ENCODE peak calls at places on chromosome 15, in six cellular contexts. S, B, J, W, U and R are unnamed samples.

GRCh38 chr15:39598186-39598850 is 17.4 kb downstream of the THBS1 start:
- DNase-seq in S (peak), B (no peak), J (no peak), W (no peak), U (no peak), R (no peak)

GRCh38 chr15:78415284-78415683 is 22.7 kb upstream of the IREB2 start:
- DNase-seq in S (peak), B (no peak), J (no peak), W (peak), U (peak), R (no peak)

GRCh38 chr15:88623061-88623460 is 1.9 kb downstream of the AEN start:
- DNase-seq in S (peak), B (no peak), J (no peak), W (no peak), U (peak), R (no peak)

GRCh38 chr15:77921664-77922063 is 155.8 kb downstream of the TBC1D2B start:
- DNase-seq in S (no peak), B (no peak), J (no peak), W (no peak), U (no peak), R (no peak)

GRCh38 chr15:25674948-25675347 is 188.2 kb downstream of the ATP10A start:
- DNase-seq in S (no peak), B (peak), J (peak), W (no peak), U (no peak), R (no peak)

GRCh38 chr15:54029076-54029475 is 50.8 kb downstream of the UNC13C start:
- DNase-seq in S (no peak), B (no peak), J (no peak), W (no peak), U (no peak), R (no peak)

GRCh38 chr15:28022181-28022580 is 76.9 kb downstream of the OCA2 start:
- DNase-seq in S (no peak), B (no peak), J (no peak), W (no peak), U (no peak), R (no peak)

GRCh38 chr15:42090781-42091180 is 3.6 kb downstream of the PLA2G4D start:
- DNase-seq in S (no peak), B (no peak), J (no peak), W (no peak), U (no peak), R (no peak)

GRCh38 chr15:93018574-93018973 is 70.4 kb downstream of the RGMA start:
- DNase-seq in S (no peak), B (peak), J (no peak), W (no peak), U (peak), R (no peak)
- TF ChIP-seq CTCF in S (peak), B (no peak), J (peak), W (no peak), U (peak), R (no peak)

DNA sequence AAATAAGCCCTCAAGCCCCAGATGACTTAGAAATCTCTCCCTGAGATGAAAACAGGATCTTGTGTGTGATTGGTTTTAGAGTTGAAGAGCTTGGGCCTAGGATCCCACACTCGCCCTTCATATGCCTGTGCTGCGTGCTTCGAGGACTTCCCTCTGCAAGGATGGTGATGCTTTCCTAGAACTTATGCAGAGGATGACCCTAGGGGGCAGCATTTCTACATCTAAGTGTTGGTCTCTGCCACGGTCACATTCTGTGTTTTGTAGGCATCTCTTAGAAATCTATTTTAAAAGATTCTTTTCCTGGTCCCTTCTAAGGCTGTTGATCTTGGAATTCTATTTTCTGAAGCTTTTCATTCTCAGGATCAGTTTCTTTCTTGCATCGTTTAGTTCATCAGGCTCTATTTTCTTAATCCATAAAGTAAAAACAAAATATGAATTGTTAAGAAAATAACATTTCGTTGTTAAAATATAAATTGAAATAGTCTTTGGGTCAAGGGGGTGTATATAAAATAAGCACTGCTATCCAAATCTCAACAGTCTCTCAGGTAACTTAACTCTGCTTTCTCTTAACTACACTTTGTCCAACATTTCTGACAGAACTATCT is 45.7 kb downstream of the WDR76 start:
- DNase-seq in S (peak), B (peak), J (no peak), W (peak), U (peak), R (no peak)
- TF ChIP-seq CTCF in S (peak), B (peak), J (peak), W (peak), U (peak), R (peak)

DNA sequence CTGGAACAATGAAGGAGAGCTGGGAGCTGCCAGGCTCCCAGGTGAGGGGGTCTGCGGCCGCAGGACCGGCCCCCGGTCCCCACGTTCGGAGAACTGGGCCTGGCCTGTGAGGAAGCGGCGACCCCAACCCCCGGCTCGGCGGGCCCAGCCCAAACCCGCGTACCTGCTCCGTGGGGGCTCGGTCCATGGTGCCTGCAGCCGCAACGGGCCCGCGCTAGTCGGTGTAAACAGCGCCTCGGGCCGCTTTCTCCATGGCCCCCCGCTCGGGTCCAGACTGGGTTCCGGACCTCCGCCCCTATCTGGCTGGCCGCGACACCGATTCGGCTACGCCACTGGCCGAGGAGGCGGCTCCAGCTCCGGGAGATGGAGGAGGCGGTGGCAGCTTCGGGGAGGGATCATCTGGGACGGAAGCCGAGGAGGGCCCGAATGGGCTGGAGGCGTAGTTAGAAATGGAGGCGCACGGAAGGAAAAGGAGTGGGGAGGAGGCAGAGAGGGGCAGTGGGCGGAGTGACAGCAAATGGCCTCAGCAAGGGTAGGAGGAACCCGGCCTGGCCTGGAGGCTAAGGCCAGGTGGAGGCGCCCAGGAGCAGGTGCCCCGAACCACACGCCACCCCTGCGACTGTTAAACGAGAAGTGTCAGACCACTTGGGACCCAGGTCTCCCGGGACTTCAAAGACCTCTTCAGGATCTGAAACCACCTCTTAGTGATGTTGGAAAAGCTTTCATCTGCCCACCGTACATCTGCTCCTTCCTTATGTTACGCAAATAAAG is at the start of gene SECISBP2L:
- DNase-seq in S (peak), B (peak), J (peak), W (peak), U (peak), R (peak)
- TF ChIP-seq CTCF in S (peak), B (peak), J (peak), W (peak), U (peak), R (peak)

GRCh38 chr15:45703670-45704328 is 69.0 kb downstream of the SQOR start:
- DNase-seq in S (no peak), B (no peak), J (no peak), W (no peak), U (no peak), R (no peak)
- TF ChIP-seq CTCF in S (peak), B (no peak), J (no peak), W (peak), U (no peak), R (no peak)

DNA sequence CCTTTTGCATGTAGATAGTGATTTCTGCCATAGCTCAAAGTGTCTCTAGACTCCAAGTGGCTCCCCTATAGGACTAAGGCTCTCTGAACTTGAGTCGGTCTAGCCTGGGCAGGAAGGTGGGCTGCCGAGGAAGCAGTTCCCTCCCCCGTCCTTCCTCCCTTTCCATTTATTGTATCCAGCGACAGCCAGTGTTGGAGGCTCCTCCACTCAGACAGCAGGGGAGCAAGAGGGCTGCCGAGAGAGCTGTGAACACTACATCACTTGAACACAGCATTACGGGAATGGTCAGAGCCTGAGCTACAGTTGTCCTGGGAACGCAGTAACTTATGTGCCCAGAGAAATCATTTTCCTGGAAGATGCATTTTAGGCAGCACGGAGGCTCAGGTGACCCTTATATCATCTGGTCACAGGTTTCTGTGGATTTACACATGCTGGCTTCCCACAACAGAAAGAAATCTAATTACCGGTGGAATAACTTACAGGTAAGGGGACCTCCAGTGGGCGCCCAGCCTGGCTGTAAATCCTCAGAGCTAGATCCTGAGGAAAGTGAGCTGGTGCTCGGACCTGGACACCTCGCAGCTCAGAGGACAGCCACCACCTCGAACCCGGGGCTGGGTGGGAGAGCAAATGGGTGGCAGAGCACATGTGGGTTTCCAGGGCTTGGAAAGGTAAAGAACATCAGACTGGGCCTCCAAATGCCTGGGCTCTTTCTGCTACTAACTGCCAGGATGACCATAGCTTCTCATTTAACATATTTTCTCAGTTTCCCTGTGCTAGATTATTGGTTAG is 197.1 kb downstream of the UACA start:
- DNase-seq in S (peak), B (no peak), J (no peak), W (no peak), U (no peak), R (no peak)
- TF ChIP-seq CTCF in S (peak), B (no peak), J (no peak), W (no peak), U (no peak), R (no peak)

GRCh38 chr15:98901438-98901837 is 106.2 kb downstream of the PGPEP1L start:
- DNase-seq in S (no peak), B (no peak), J (no peak), W (no peak), U (no peak), R (no peak)

GRCh38 chr15:98905981-98906711 is 101.4 kb downstream of the PGPEP1L start:
- DNase-seq in S (no peak), B (no peak), J (no peak), W (no peak), U (no peak), R (no peak)

GRCh38 chr15:98903377-98904018 is 104.1 kb downstream of the PGPEP1L start:
- DNase-seq in S (peak), B (no peak), J (no peak), W (no peak), U (peak), R (no peak)

GRCh38 chr15:98906712-98907083 is 100.9 kb downstream of the PGPEP1L start:
- DNase-seq in S (no peak), B (no peak), J (peak), W (no peak), U (peak), R (no peak)

GRCh38 chr15:98904466-98905048 is 103.0 kb downstream of the PGPEP1L start:
- DNase-seq in S (peak), B (no peak), J (no peak), W (peak), U (peak), R (peak)
- TF ChIP-seq CTCF in S (peak), B (peak), J (peak), W (peak), U (peak), R (peak)

GRCh38 chr15:34584321-34584668 is 844 bp upstream of the GOLGA8B start:
- DNase-seq in S (no peak), B (no peak), J (no peak), W (no peak), U (no peak), R (no peak)

GRCh38 chr15:34581043-34581365 is 2.4 kb downstream of the GOLGA8B start:
- DNase-seq in S (no peak), B (no peak), J (no peak), W (no peak), U (no peak), R (no peak)

GRCh38 chr15:34582461-34583357 is 742 bp downstream of the GOLGA8B start:
- DNase-seq in S (peak), B (peak), J (no peak), W (peak), U (peak), R (peak)

GRCh38 chr15:34584996-34585395 is 1.5 kb upstream of the GOLGA8B start:
- DNase-seq in S (no peak), B (no peak), J (no peak), W (no peak), U (no peak), R (no peak)

GRCh38 chr15:34583399-34584320 is at the start of gene GOLGA8B:
- DNase-seq in S (peak), B (peak), J (peak), W (peak), U (peak), R (peak)
- TF ChIP-seq CTCF in S (no peak), B (no peak), J (no peak), W (no peak), U (no peak), R (no peak)

DNA sequence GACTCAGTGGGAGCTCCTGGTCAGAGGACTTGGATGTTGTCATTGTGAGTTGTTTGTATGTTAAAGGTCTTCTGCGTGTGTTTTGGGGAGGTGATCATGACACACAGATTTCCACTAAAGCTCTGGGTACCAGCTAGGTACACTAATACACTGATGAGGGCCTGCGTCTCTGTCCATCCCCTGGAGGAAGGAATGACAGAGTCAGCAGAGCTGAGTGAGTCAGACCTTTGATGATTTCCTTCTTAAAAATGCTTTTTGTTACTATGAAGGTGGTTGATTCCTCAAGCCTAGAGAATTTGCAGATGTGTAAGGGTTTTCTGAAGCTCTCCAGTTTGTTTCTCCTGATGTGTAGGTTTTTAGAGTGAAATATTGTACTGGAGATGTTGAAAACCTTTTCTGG is 424.1 kb upstream of the TPM1 start:
- DNase-seq in S (peak), B (no peak), J (no peak), W (no peak), U (peak), R (no peak)
- TF ChIP-seq CTCF in S (peak), B (no peak), J (no peak), W (no peak), U (no peak), R (no peak)

GRCh38 chr15:51589881-51590570 is 32.5 kb downstream of the DMXL2 start:
- DNase-seq in S (no peak), B (no peak), J (no peak), W (no peak), U (no peak), R (peak)
- TF ChIP-seq CTCF in S (no peak), B (no peak), J (no peak), W (no peak), U (no peak), R (no peak)

DNA sequence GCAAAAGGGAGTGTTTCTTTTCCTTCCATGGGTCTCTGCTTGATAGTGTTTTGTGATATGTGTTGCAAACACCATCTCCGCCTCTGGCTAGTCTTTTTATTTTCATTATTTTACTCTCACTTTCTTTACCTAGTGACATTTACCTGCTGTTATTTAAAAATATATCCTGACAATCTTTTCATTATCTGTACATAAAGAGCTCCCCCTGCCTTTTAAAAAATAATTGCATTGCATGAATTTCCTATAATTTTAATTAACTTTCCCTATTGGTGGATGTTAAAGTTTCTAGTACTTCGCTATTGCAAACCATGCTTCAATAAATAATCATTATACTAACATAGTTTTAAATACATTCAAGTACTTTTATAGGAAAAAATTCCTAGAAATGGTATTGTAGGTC is 48.8 kb upstream of the GCNT3 start:
- DNase-seq in S (no peak), B (no peak), J (no peak), W (no peak), U (no peak), R (no peak)
- TF ChIP-seq CTCF in S (peak), B (peak), J (no peak), W (peak), U (peak), R (no peak)